ENCODE peak calls at places on chromosomes 12 and 14, in ten cellular contexts. O is mesenchymal stem cell; P is transverse colon; C is RWPE2; H is chondrocyte; Z is caudate nucleus; Q is activated T-cell treated with anti-CD3 and anti-CD28 coated beads, Interleukin-2, amount 50 U/mL, for 48 hours; L is Calu3; X is neural progenitor cell; R is A549. M is an unnamed sample.

GRCh38 chr12:99043319-99043914 is 398.3 kb downstream of the APAF1 start:
- DNase-seq in O (peak; percentile 50), P (peak; percentile 37), C (no peak), H (no peak), Z (no peak), Q (peak; percentile 57), L (peak; percentile 74), X (peak; percentile 82), R (peak; percentile 38), M (peak; percentile 45)

GRCh38 chr12:57208946-57209282 is 7.7 kb upstream of the NXPH4 start:
- DNase-seq in O (no peak), P (no peak), C (no peak), H (no peak), Z (peak; percentile 55), Q (no peak), L (no peak), X (no peak), R (no peak), M (no peak)

GRCh38 chr14:91841065-91841464 is 26.3 kb downstream of the TC2N start:
- DNase-seq in O (no peak), P (no peak), C (no peak), H (no peak), Z (no peak), Q (no peak), L (no peak), X (no peak), R (no peak), M (no peak)

GRCh38 chr14:61581340-61581739 is 114.0 kb upstream of the HIF1A start:
- DNase-seq in O (no peak), P (no peak), C (no peak), H (no peak), Z (no peak), Q (no peak), L (no peak), X (no peak), R (no peak), M (peak; percentile 80)

GRCh38 chr14:71166434-71166833 is 259.2 kb downstream of the PCNX1 start:
- DNase-seq in O (no peak), P (peak; percentile 34), C (no peak), H (no peak), Z (no peak), Q (no peak), L (no peak), X (peak; percentile 57), R (peak; percentile 30), M (peak; percentile 57)

GRCh38 chr12:109757671-109758265 is 44.1 kb downstream of the FAM222A start:
- DNase-seq in O (no peak), P (no peak), C (peak; percentile 24), H (peak; percentile 47), Z (no peak), Q (no peak), L (no peak), X (no peak), R (no peak), M (no peak)

GRCh38 chr14:70651522-70651921 is 9.8 kb downstream of the TTC9 start:
- DNase-seq in O (no peak), P (no peak), C (no peak), H (no peak), Z (no peak), Q (no peak), L (no peak), X (no peak), R (no peak), M (no peak)

GRCh38 chr12:1531654-1532366 is 62.6 kb downstream of the FBXL14 start:
- DNase-seq in O (no peak), P (no peak), C (peak; percentile 47), H (no peak), Z (no peak), Q (no peak), L (no peak), X (no peak), R (no peak), M (no peak)

GRCh38 chr12:63164911-63165310 is 13.9 kb upstream of the AVPR1A start:
- DNase-seq in O (no peak), P (no peak), C (no peak), H (no peak), Z (no peak), Q (no peak), L (no peak), X (no peak), R (no peak), M (no peak)

GRCh38 chr12:60148109-60148508 is 552.3 kb downstream of the SLC16A7 start:
- DNase-seq in O (peak; percentile 53), P (no peak), C (no peak), H (no peak), Z (no peak), Q (no peak), L (no peak), X (no peak), R (no peak), M (no peak)

M was measured in HepG2.